ENCODE peak calls at places on chromosomes 16 and 17, in ten cellular contexts. T, R, Z, C, S, J, W, O, E and B are unnamed samples.

GRCh38 chr16:508884-509736 is 18.4 kb upstream of the CAPN15 start:
- DNase-seq in J (no peak), S (no peak), W (peak), Z (no peak), E (peak), R (peak), T (no peak), C (no peak), O (peak), B (no peak)

GRCh38 chr16:68972008-68972407 is 128.7 kb downstream of the TANGO6 start:
- DNase-seq in S (no peak), Z (no peak), E (no peak), J (no peak), W (no peak), R (no peak), O (no peak), C (no peak), T (no peak), B (no peak)

GRCh38 chr16:47477680-47478079 is 16.5 kb downstream of the PHKB start:
- DNase-seq in Z (no peak), T (no peak), S (no peak), W (no peak), C (no peak), E (no peak), O (no peak), J (no peak), R (no peak), B (no peak)

GRCh38 chr16:83539736-83540490 is 267.9 kb upstream of the HSBP1 start:
- DNase-seq in R (no peak), Z (no peak), S (no peak), C (no peak), T (no peak), E (no peak), O (no peak), W (no peak), J (no peak), B (no peak)

GRCh38 chr17:49223517-49224197 is 6.9 kb downstream of the PHOSPHO1 start:
- DNase-seq in J (peak), Z (peak), T (peak), S (no peak), E (peak), O (peak), C (peak), W (peak), R (peak), B (no peak)

GRCh38 chr16:5382484-5382883 is 284.9 kb upstream of the EEF2KMT start:
- DNase-seq in O (no peak), Z (no peak), S (no peak), C (no peak), T (no peak), J (no peak), R (no peak), E (no peak), W (no peak), B (no peak)

GRCh38 chr16:86549076-86549892 is 5.8 kb downstream of the MTHFSD start:
- DNase-seq in O (no peak), Z (no peak), C (no peak), R (no peak), S (no peak), T (no peak), E (no peak), W (no peak), J (no peak), B (no peak)

GRCh38 chr17:55420776-55421178 is 858 bp downstream of the MMD start:
- DNase-seq in R (peak), Z (peak), C (peak), O (peak), E (peak), T (peak), J (no peak), S (peak), W (peak), B (no peak)

GRCh38 chr16:81956213-81956948 is 54.9 kb downstream of the SDR42E1 start:
- DNase-seq in S (no peak), W (no peak), E (no peak), R (no peak), Z (no peak), T (no peak), J (no peak), O (peak), C (no peak), B (no peak)

GRCh38 chr17:76120658-76121008 is 17.0 kb upstream of the EXOC7 start:
- DNase-seq in S (no peak), E (no peak), R (no peak), W (no peak), C (no peak), T (no peak), Z (no peak), J (no peak), O (no peak), B (no peak)

GRCh38 chr17:29615048-29615385 is 7.7 kb downstream of the CORO6 start:
- DNase-seq in O (peak), C (peak), W (no peak), Z (no peak), J (no peak), T (no peak), R (peak), S (no peak), E (no peak), B (no peak)

GRCh38 chr17:77127735-77128361 is 12.9 kb upstream of the SEC14L1 start:
- DNase-seq in W (no peak), S (no peak), E (no peak), Z (no peak), O (peak), C (peak), T (peak), J (no peak), R (peak), B (no peak)

GRCh38 chr16:75198135-75198600 is 8.8 kb downstream of the CTRB2 start:
- DNase-seq in C (no peak), R (no peak), W (no peak), Z (no peak), S (peak), T (no peak), O (no peak), J (no peak), E (peak), B (no peak)

GRCh38 chr16:87657621-87658192 is 55.4 kb downstream of the JPH3 start:
- DNase-seq in S (no peak), Z (no peak), C (no peak), W (no peak), R (no peak), O (no peak), T (no peak), J (no peak), E (no peak), B (no peak)

GRCh38 chr17:76419576-76420245 is 33.2 kb downstream of the UBE2O start:
- DNase-seq in S (no peak), R (no peak), O (no peak), W (no peak), C (no peak), T (no peak), E (no peak), Z (no peak), J (no peak), B (no peak)

GRCh38 chr17:4573682-4574081 is 10.6 kb upstream of the SMTNL2 start:
- DNase-seq in J (no peak), Z (no peak), O (no peak), W (no peak), S (no peak), E (no peak), C (peak), T (peak), R (no peak), B (no peak)

GRCh38 chr17:57667461-57667923 is 77.6 kb downstream of the CCDC182 start:
- DNase-seq in S (no peak), W (no peak), J (peak), C (no peak), Z (no peak), T (no peak), O (no peak), R (peak), E (no peak), B (no peak)

GRCh38 chr16:995087-995486 is 13.5 kb downstream of the SOX8 start:
- DNase-seq in J (no peak), S (no peak), O (no peak), T (no peak), C (no peak), R (no peak), E (no peak), Z (peak), W (no peak), B (no peak)

GRCh38 chr17:46198233-46198632 is 5.0 kb upstream of the KANSL1 start:
- DNase-seq in E (no peak), C (no peak), S (no peak), W (no peak), O (no peak), R (no peak), Z (no peak), T (no peak), J (no peak), B (no peak)

GRCh38 chr17:263271-263670 is 81.8 kb upstream of the DOC2B start:
- DNase-seq in Z (no peak), J (peak), E (no peak), T (no peak), C (no peak), O (no peak), S (no peak), R (peak), W (no peak), B (no peak)

GRCh38 chr16:85225721-85226120 is 113.4 kb upstream of the CIBAR2 start:
- DNase-seq in S (no peak), C (no peak), O (no peak), W (no peak), R (no peak), J (no peak), T (no peak), E (no peak), Z (no peak), B (no peak)

GRCh38 chr17:30548189-30548588 is 71.0 kb downstream of the GOSR1 start:
- DNase-seq in S (peak), C (no peak), E (no peak), J (no peak), T (no peak), W (no peak), O (no peak), Z (no peak), R (no peak), B (no peak)

GRCh38 chr17:72233981-72234380 is 113.2 kb downstream of the SOX9 start:
- DNase-seq in E (no peak), O (no peak), S (no peak), W (no peak), Z (no peak), C (no peak), R (no peak), T (no peak), J (no peak), B (no peak)

GRCh38 chr17:72239548-72239947 is 118.7 kb downstream of the SOX9 start:
- DNase-seq in W (no peak), E (no peak), C (no peak), S (no peak), Z (no peak), J (no peak), T (no peak), O (no peak), R (no peak), B (no peak)

GRCh38 chr17:72234951-72235350 is 114.1 kb downstream of the SOX9 start:
- DNase-seq in T (no peak), W (no peak), R (no peak), E (no peak), C (no peak), O (no peak), J (no peak), Z (peak), S (no peak), B (no peak)

GRCh38 chr17:72240333-72240732 is 119.5 kb downstream of the SOX9 start:
- DNase-seq in W (no peak), J (no peak), Z (no peak), S (no peak), T (no peak), O (no peak), C (no peak), E (no peak), R (no peak), B (no peak)

GRCh38 chr17:72237223-72237622 is 116.4 kb downstream of the SOX9 start:
- DNase-seq in W (no peak), S (no peak), T (no peak), E (no peak), O (no peak), C (no peak), Z (no peak), J (no peak), R (no peak), B (no peak)
- TF ChIP-seq CTCF in W (no peak), S (no peak), T (no peak), E (no peak), O (no peak), C (no peak), Z (no peak), J (no peak), R (no peak), B (no peak)

DNA sequence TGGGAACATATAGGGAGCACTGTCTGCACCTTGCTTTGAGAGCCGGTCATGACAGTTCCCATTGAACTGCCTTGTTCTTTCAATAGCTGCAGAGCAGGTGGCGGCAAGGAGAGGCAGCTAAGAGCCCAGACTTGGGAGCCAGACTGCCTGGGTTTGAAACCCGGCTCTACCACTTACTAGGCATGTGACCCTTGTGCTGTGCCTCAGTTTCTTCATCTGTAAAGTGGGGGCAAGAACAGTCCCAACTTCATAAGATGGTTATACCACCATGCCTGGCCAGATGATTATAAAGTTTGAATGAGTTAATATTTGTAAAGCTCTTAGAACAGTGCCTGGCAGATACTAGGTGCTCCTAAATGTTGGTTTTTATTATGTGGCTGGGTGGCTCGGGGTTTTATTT is 14.4 kb downstream of the ERBB2 start:
- DNase-seq in J (no peak), R (no peak), E (no peak), Z (no peak), W (no peak), C (no peak), T (no peak), O (no peak), S (no peak), B (no peak)
- TF ChIP-seq CTCF in J (no peak), R (no peak), E (no peak), Z (no peak), W (no peak), C (no peak), T (no peak), O (no peak), S (no peak), B (no peak)

DNA sequence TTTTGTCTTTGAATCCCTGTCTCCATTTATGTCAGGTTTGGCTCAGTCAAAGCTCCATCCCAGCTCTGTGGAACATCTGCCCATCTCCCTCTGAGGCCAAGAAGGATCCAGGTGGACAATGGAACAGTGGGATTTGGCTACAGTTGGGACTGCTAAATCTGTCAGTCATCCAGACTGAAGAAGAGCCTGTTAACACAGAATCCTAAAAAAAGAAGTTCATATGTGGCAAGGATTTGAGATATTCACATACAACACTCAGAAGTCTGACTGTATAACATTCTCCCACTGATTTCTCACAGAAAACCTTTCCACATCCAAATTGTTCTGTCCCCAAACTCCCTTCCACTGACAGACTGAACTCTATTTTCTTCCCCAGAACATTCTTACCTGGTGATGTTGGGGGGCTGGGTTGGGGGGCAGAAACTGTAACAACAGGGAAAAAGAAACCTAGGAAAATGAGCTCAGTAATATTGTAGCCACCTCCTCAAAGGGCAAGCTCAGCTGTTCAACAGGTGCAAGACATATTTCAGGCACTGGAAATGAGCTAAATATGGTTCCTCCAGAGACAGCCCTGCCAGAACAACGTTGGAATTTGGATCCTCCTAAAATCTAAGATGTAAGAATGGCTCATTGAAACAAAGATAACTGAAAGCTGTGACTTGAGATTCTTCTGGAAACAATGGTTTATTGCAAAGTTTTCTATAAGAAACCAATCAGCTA is 301.5 kb upstream of the CDH5 start:
- DNase-seq in W (no peak), J (no peak), T (no peak), C (no peak), R (no peak), O (no peak), S (no peak), Z (no peak), E (no peak), B (no peak)
- TF ChIP-seq CTCF in W (no peak), J (no peak), T (no peak), C (no peak), R (no peak), O (no peak), S (no peak), Z (no peak), E (no peak), B (no peak)

GRCh38 chr17:1484586-1485310 is 7.7 kb downstream of the MYO1C start:
- DNase-seq in W (peak), E (peak), J (no peak), T (peak), S (no peak), R (peak), C (no peak), O (no peak), Z (peak), B (peak)
- TF ChIP-seq CTCF in W (peak), E (no peak), J (peak), T (no peak), S (peak), R (peak), C (no peak), O (no peak), Z (peak), B (no peak)

DNA sequence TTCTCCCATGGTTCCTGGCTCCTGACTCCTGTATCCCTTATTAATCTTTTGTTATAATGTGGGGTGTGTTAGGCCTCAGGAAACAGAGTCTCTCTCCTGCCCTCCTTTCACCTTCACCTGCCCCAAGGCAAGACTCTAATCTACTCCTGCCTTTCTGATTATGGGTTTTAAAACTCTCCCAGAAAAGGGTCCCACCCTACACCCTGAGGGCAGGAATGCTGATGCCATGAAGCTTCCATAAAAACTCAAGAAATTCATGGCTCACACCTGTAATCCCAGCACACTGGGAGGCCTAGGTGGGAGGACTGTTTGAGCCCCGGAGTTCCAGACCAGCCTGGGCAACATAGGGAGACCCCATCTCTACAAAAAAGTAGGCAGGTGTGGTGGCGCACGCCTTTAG is 18.6 kb upstream of the SRCAP start:
- DNase-seq in E (no peak), T (no peak), S (no peak), Z (no peak), O (no peak), R (no peak), W (no peak), C (no peak), J (no peak), B (no peak)
- TF ChIP-seq CTCF in E (no peak), T (no peak), S (no peak), Z (no peak), O (no peak), R (no peak), W (no peak), C (no peak), J (no peak), B (no peak)

DNA sequence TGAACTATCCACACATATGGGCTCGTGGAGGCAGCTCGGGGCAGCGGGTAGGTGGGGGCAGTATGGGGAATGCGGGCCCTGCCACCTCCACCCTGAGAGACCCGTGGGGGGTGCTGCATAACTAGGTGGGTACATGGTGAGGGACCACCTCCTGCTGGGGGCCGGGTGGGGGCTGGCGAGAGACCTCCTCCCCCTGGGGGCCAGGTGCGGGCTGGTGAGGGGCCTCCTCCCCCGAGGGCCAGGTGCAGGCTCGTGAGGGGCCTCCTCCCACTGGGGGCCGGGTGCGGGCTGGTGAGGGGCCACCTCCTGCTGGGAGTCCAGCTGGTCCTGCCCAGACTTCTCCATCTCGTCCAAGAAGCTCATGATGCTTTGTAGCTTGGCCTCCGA is 25.4 kb downstream of the CEP131 start:
- DNase-seq in C (no peak), R (no peak), J (no peak), E (no peak), W (no peak), T (no peak), S (peak), Z (no peak), O (no peak), B (no peak)
- TF ChIP-seq CTCF in C (no peak), R (no peak), J (no peak), E (no peak), W (no peak), T (no peak), S (no peak), Z (no peak), O (no peak), B (no peak)

GRCh38 chr17:68909066-68909465 is 46.1 kb downstream of the ABCA8 start:
- DNase-seq in R (no peak), C (peak), E (peak), J (no peak), W (no peak), Z (no peak), O (peak), S (no peak), T (peak), B (no peak)

GRCh38 chr17:68908045-68908444 is 47.1 kb downstream of the ABCA8 start:
- DNase-seq in Z (no peak), W (no peak), E (no peak), J (no peak), C (no peak), O (no peak), T (no peak), R (no peak), S (no peak), B (no peak)

GRCh38 chr17:68906638-68907037 is 48.6 kb downstream of the ABCA8 start:
- DNase-seq in J (no peak), O (no peak), T (no peak), Z (peak), E (peak), S (no peak), R (no peak), W (no peak), C (no peak), B (no peak)

GRCh38 chr17:68910789-68911431 is 44.3 kb downstream of the ABCA8 start:
- DNase-seq in E (no peak), J (no peak), W (peak), O (no peak), C (no peak), T (no peak), Z (no peak), S (no peak), R (no peak), B (no peak)

GRCh38 chr17:68910256-68910705 is 44.9 kb downstream of the ABCA8 start:
- DNase-seq in E (no peak), R (no peak), O (peak), S (no peak), J (no peak), Z (no peak), T (peak), W (no peak), C (no peak), B (no peak)
- TF ChIP-seq CTCF in E (no peak), R (no peak), O (no peak), S (peak), J (no peak), Z (no peak), T (no peak), W (no peak), C (no peak), B (peak)

GRCh38 chr17:63445065-63445464 is 1.0 kb downstream of the CYB561 start:
- DNase-seq in J (no peak), R (peak), W (no peak), S (no peak), T (no peak), O (no peak), C (no peak), E (no peak), Z (no peak), B (no peak)
- TF ChIP-seq CTCF in J (no peak), R (no peak), W (no peak), S (no peak), T (no peak), O (no peak), C (no peak), E (no peak), Z (no peak), B (no peak)